ENCODE peak calls at places on chromosome 1, in seven cellular contexts. D is naive thymus-derived CD4-positive, alpha-beta T cell; B is mesendoderm; Y is upper lobe of right lung; R is A549; L is CD4-positive, CD25-positive, alpha-beta regulatory T cell; Q is uterus. U is an unnamed sample.

GRCh38 chr1:87336623-87337067 is 8.0 kb downstream of the LMO4 start:
- DNase-seq in D (no peak), B (no peak), Y (no peak), R (no peak), L (no peak), Q (no peak), U (no peak)

GRCh38 chr1:203307690-203308126 is 2.4 kb downstream of the BTG2 start:
- DNase-seq in D (no peak), B (peak), Y (no peak), R (no peak), L (no peak), Q (no peak), U (peak)

GRCh38 chr1:229844675-229845074 is 218.6 kb downstream of the URB2 start:
- DNase-seq in D (no peak), B (no peak), Y (no peak), R (no peak), L (no peak), Q (peak), U (no peak)

GRCh38 chr1:30516505-30516858 is 206.9 kb downstream of the MATN1 start:
- DNase-seq in D (no peak), B (no peak), Y (no peak), R (no peak), L (no peak), Q (no peak), U (peak)

GRCh38 chr1:50605186-50605875 is 182.1 kb upstream of the DMRTA2 start:
- DNase-seq in D (no peak), B (peak), Y (no peak), R (peak), L (no peak), Q (no peak), U (peak)

GRCh38 chr1:243501002-243501401 is 245.2 kb downstream of the SDCCAG8 start:
- DNase-seq in D (no peak), B (no peak), Y (no peak), R (no peak), L (no peak), Q (no peak), U (no peak)

GRCh38 chr1:211259596-211260126 is 495 bp downstream of the RCOR3 start:
- DNase-seq in D (no peak), B (no peak), Y (peak), R (peak), L (peak), Q (peak), U (no peak)

GRCh38 chr1:203441811-203442210 is 33.8 kb upstream of the PRELP start:
- DNase-seq in D (no peak), B (no peak), Y (no peak), R (no peak), L (no peak), Q (no peak), U (no peak)

GRCh38 chr1:112614460-112615065 is 4.4 kb downstream of the ST7L start:
- DNase-seq in D (peak), B (peak), Y (no peak), R (no peak), L (no peak), Q (no peak), U (peak)

GRCh38 chr1:58576727-58577675 is at the start of gene TACSTD2:
- DNase-seq in D (no peak), B (peak), Y (peak), R (no peak), L (no peak), Q (no peak), U (peak)

GRCh38 chr1:4825841-4826450 is 171.5 kb downstream of the AJAP1 start:
- DNase-seq in D (no peak), B (peak), Y (no peak), R (peak), L (no peak), Q (no peak), U (peak)

GRCh38 chr1:67535474-67535873 is 105.3 kb upstream of the SERBP1 start:
- DNase-seq in D (peak), B (peak), Y (peak), R (peak), L (no peak), Q (peak), U (peak)

GRCh38 chr1:246291141-246291540 is 215.9 kb downstream of the SMYD3 start:
- DNase-seq in D (no peak), B (no peak), Y (no peak), R (no peak), L (no peak), Q (no peak), U (no peak)
- H3K27ac ChIP-seq in D (no peak), B (no peak), Y (no peak), R (no peak), L (no peak), Q (no peak), U (no peak)

DNA sequence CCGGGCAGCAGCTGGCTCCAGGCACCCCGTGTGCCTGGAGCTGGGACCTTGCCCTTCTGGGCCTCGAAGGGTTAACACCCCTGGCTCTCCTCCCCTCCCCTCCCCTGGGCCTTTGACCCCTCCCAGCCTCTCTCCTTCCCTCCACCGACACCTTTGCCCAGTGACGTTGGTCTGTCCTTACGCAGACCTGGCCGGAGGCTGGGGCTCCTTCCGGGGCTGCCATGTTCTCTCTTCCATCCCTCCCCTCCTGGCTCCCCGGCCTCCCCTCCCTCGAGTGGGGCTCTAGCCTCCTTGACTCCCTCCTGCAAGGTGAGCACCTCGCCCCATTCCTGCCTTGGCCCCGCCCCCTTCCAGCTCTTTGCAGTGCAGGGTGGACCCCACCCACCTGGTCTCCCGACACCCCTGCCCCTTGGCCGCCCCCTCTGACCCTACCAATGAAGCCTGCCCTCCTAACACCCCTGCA is at the start of gene TMEM82:
- DNase-seq in D (no peak), B (peak), Y (no peak), R (no peak), L (no peak), Q (no peak), U (peak)
- H3K27ac ChIP-seq in D (no peak), B (no peak), Y (no peak), R (peak), L (no peak), Q (no peak), U (no peak)

DNA sequence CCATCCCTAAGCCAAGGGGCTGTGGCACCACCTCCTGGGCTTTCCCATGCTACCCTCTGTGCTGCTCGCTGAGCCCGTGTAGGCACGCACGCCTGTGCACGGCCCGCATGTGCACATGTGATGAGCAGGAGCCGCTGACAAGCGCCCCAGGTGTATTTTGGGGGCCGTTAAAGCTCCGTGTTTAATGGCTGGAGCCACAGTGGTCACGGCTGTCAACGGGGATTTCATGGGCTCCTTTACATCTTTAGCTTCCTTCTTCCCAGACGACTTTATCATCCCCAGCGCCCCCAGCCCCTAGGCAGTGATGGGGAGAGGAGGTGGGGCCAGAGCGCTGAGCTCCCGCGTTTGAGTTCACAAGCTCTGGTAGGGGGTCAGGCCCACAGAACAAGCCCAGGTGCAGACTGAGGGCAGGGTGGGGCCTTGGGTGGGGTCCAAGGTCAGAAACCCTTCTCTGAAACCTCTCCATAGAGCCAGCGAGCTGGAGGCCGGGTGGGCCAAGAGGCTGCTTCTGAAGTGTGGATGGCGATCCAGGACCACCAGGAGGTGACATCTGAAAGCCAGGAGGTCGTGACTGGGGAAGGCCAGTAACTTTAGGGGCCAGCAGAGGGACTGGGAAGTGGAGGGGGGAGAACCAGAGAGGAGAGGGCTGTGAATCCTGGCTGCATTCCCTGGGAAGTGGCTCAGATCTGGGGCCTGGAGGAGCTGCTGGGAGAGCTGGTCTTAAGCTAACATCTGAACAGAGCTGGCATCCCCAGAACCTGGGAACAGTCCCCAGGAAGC is 11.5 kb upstream of the EPHA8 start:
- DNase-seq in D (no peak), B (peak), Y (no peak), R (no peak), L (no peak), Q (no peak), U (no peak)
- H3K27ac ChIP-seq in D (no peak), B (no peak), Y (no peak), R (no peak), L (no peak), Q (no peak), U (no peak)

GRCh38 chr1:8083739-8084484 is 57.8 kb upstream of the ERRFI1 start:
- DNase-seq in D (no peak), B (peak), Y (no peak), R (no peak), L (no peak), Q (no peak), U (peak)
- H3K27ac ChIP-seq in D (no peak), B (no peak), Y (peak), R (peak), L (no peak), Q (peak), U (no peak)

DNA sequence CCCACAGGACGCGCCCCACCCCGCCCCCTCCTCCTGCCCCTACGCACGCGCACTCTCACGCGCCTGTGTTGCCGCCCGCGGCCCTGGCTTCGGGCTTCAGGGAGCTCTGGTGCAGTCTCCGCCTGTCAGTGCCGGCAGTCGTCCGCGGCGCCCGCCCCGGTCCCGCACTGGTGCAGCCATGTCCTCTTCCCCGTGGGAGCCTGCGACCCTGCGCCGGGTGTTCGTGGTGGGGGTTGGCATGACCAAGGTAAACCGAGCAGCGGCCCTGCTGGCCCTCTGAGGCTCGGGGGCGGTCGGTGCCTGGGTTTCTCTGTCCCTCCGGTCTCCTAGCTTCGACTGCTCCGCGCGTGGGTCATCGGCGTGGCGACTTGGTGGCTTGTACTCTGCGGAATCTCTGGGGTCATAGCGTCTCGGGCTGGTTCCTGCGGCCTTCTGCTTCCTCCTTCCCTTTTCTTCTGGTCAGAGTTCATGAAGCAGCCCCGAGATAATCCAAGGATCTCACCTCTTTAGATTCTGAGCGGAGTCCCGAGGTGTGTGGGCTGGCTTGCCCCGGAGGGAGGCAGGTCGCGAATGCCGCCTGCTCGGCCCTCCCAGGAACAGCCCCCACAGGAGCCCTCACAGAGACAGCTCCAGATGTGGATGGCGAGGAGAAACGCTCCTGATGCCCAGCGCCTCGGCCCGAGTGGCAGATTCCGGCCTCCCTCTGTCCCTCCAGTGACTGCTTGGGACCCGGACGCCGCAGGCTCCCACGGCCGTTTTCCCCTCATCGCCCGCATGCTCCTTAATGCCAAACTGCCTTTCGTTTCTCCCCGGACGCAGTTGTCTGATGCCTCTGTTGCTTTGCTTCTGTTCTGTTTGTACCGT is at the start of gene SCP2:
- DNase-seq in D (peak), B (peak), Y (peak), R (peak), L (peak), Q (peak), U (peak)
- H3K27ac ChIP-seq in D (peak), B (no peak), Y (peak), R (peak), L (no peak), Q (peak), U (no peak)

DNA sequence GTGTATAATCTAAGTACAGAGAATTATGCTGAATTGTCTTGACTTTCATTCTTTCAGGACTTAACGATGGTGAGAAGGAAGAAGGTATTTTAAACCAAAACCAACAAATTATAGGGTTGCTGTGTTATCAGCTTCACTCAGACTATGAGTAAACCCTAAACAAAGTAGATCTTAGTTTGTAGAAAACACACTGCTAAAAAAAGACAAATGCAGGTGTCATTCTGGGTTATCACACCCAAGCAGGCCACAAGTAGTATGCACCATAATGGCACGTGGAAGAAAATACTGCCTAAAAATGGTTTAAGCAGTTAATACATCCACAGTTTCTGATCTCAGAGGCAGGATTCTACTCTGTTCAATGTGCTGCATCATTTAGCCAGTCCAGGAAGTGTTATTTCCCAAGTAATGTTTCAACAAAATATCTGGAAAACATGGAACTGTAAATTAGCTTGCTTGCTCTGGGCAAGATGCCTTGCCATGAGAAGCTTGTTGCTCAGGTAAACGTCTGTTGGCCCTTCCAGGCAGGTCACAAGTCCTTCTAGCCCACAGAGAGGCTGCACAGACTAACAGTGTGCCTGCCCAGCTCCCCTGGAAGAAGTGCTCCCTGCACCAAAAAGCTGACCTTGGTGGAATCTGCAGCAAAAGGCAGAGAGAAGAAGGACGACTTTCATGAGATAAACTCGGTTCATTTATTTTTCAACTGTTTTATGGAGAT is 4.1 kb downstream of the DIPK1A start:
- DNase-seq in D (no peak), B (no peak), Y (no peak), R (no peak), L (no peak), Q (no peak), U (no peak)
- H3K27ac ChIP-seq in D (peak), B (no peak), Y (no peak), R (no peak), L (peak), Q (no peak), U (no peak)

GRCh38 chr1:209803568-209803967 is 2.4 kb downstream of the IRF6 start:
- DNase-seq in D (no peak), B (no peak), Y (no peak), R (no peak), L (no peak), Q (no peak), U (no peak)

GRCh38 chr1:209802117-209802779 is 3.7 kb downstream of the IRF6 start:
- DNase-seq in D (no peak), B (no peak), Y (no peak), R (no peak), L (no peak), Q (no peak), U (no peak)

GRCh38 chr1:209802780-209803152 is 3.2 kb downstream of the IRF6 start:
- DNase-seq in D (no peak), B (no peak), Y (no peak), R (no peak), L (no peak), Q (no peak), U (no peak)

GRCh38 chr1:209797978-209798639 is 7.8 kb downstream of the IRF6 start:
- DNase-seq in D (no peak), B (peak), Y (no peak), R (no peak), L (no peak), Q (no peak), U (peak)

DNA sequence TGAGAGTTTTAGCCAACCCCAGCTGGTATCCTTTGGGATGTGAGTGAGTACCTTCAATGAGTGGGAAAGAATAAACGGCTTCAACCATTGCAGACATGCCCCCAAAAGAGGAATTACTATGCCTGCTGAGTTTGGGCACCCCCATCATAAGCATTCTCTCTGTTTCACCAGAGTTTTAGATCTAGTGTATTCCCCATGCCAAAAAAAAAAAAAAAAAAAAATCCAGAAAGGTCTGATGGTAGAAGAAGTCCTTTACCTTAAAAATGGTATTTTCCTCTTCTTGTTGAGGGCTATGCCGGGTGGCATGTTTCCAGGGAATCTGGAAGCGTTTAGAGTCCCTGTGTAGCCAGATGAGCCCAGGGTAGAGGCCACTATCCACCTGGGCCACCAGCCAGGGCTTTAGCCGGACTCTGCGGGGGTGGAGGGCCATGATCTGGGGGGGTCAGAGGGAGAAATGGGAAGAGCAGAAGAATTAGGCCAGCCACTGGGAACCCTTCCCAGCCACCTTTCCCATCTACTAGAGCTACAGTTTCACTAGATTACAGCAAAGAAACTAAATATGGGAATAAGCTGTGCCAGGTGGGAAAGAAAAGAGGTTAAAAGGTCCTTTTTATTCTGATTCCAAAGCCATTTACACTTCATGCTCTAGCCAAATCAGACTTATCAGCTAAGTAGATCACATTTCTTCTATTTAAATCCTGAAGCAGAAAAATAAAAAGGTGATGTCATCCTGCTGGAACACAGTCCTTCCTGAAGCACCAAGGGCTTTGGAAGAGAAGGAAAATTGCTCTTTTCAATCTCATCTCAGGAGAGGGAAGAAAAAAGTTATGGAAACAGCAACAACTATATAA is 4.7 kb downstream of the IRF6 start:
- DNase-seq in D (no peak), B (no peak), Y (no peak), R (no peak), L (no peak), Q (peak), U (no peak)
- H3K27ac ChIP-seq in D (no peak), B (no peak), Y (no peak), R (no peak), L (no peak), Q (peak), U (no peak)

GRCh38 chr1:218349365-218350021 is 4.4 kb downstream of the TGFB2 start:
- DNase-seq in D (no peak), B (no peak), Y (no peak), R (no peak), L (no peak), Q (no peak), U (no peak)
- H3K27ac ChIP-seq in D (no peak), B (no peak), Y (peak), R (peak), L (no peak), Q (peak), U (no peak)

DNA sequence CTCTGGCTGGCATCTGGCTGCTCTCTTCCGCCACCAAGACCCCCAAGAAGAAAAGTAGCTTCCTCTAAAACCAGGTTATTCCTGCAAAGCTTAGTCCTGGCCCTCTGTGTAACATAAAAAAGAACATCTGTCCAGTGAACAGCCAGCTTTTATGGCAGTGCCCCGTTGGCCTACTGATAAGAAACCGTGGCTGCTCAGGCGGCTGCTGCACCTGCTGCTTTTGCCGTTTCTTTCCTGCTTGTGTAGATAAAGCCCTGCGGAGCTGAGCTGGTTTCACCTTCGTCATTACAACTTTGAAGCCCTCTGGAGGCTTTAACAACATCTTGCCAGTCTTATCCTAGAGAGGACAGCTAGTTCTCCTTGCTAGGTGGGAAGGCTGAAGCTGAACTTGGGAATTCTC is 20.5 kb downstream of the ELAPOR1 start:
- DNase-seq in D (peak), B (no peak), Y (no peak), R (no peak), L (no peak), Q (no peak), U (no peak)
- H3K27ac ChIP-seq in D (no peak), B (no peak), Y (no peak), R (no peak), L (no peak), Q (no peak), U (no peak)

DNA sequence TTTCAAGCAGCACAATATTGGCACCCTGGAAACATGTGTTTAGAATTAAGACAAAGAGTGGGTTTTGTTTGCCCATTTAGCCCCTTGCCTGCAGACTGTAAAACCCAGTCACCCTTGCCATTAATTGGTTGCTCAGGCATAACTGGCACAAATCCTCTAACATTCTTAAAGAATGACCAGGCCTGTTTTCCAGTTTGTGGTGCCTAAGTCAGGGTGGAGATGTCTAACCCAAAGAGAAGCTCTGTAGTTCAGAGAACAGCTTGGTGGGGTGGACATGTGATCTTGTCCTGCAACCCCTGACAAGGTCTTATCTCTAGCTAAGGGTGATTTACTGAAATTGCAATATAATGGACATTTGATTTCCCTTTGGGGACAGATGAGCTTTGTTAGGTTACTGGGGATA is 8.8 kb upstream of the ANGPTL7 start:
- DNase-seq in D (no peak), B (no peak), Y (no peak), R (no peak), L (no peak), Q (no peak), U (no peak)
- H3K27ac ChIP-seq in D (no peak), B (no peak), Y (no peak), R (no peak), L (no peak), Q (no peak), U (no peak)